ENCODE peak calls at places on chromosomes 13 and 19, in six cellular contexts. K is NCI-H1436; M is H9; Q is lung microvascular endothelial cell; P is NCI-H2081; S is activated CD8-positive, alpha-beta memory T cell treated with anti-CD3 and anti-CD28 coated beads for 4 hours. B is an unnamed sample.

GRCh38 chr19:51107406-51108065 is 673 bp downstream of the CTU1 start:
- DNase-seq in K (no peak), M (peak), Q (peak), P (no peak), S (no peak), B (no peak)

GRCh38 chr13:46552888-46553520 is at the start of gene LRCH1:
- DNase-seq in K (peak), M (peak), Q (peak), P (peak), S (peak), B (peak)

GRCh38 chr13:42832341-42833153 is 51.2 kb downstream of the FAM216B start:
- DNase-seq in K (no peak), M (no peak), Q (peak), P (no peak), S (no peak), B (peak)

GRCh38 chr19:54473071-54473941 is at the start of gene CDC42EP5:
- DNase-seq in K (no peak), M (peak), Q (peak), P (no peak), S (no peak), B (peak)

GRCh38 chr19:49809155-49809986 is 3.7 kb downstream of the FUZ start:
- DNase-seq in K (no peak), M (peak), Q (no peak), P (peak), S (no peak), B (no peak)

GRCh38 chr19:7142771-7143170 is 73.3 kb downstream of the ZNF557 start:
- DNase-seq in K (no peak), M (no peak), Q (no peak), P (no peak), S (no peak), B (no peak)

GRCh38 chr13:39881887-39882286 is 226.4 kb downstream of the COG6 start:
- DNase-seq in K (no peak), M (no peak), Q (peak), P (no peak), S (no peak), B (no peak)

GRCh38 chr19:40774916-40775631 is at the start of gene MIA:
- DNase-seq in K (no peak), M (no peak), Q (no peak), P (no peak), S (no peak), B (no peak)

GRCh38 chr13:21637296-21637695 is 33.3 kb upstream of the MICU2 start:
- DNase-seq in K (peak), M (no peak), Q (peak), P (peak), S (no peak), B (peak)

GRCh38 chr19:16016226-16017137 is 59.8 kb upstream of the TPM4 start:
- DNase-seq in K (no peak), M (no peak), Q (no peak), P (no peak), S (no peak), B (no peak)

GRCh38 chr13:50127017-50127725 is 111.9 kb downstream of the KCNRG start:
- DNase-seq in K (no peak), M (peak), Q (peak), P (no peak), S (peak), B (no peak)

GRCh38 chr13:60121288-60121687 is 42.4 kb downstream of the DIAPH3 start:
- DNase-seq in K (no peak), M (no peak), Q (no peak), P (no peak), S (no peak), B (no peak)

GRCh38 chr13:24784319-24784718 is 20.4 kb downstream of the RNF17 start:
- DNase-seq in K (no peak), M (no peak), Q (no peak), P (no peak), S (no peak), B (no peak)

GRCh38 chr13:106061781-106062180 is 473.7 kb downstream of the EFNB2 start:
- DNase-seq in K (no peak), M (no peak), Q (no peak), P (no peak), S (no peak), B (no peak)

GRCh38 chr19:6738726-6739389 is 622 bp upstream of the TRIP10 start:
- DNase-seq in K (no peak), M (no peak), Q (peak), P (no peak), S (no peak), B (peak)

GRCh38 chr19:23346696-23347095 is 48.6 kb downstream of the ZNF91 start:
- DNase-seq in K (no peak), M (no peak), Q (no peak), P (no peak), S (no peak), B (no peak)

GRCh38 chr19:53192771-53193533 is at the start of gene ZNF665:
- DNase-seq in K (peak), M (peak), Q (peak), P (peak), S (peak), B (peak)

GRCh38 chr13:27487776-27488175 is 37.4 kb upstream of the MTIF3 start:
- DNase-seq in K (no peak), M (no peak), Q (no peak), P (no peak), S (no peak), B (no peak)

GRCh38 chr13:23851106-23851505 is 38.1 kb downstream of the MIPEP start:
- DNase-seq in K (no peak), M (no peak), Q (peak), P (no peak), S (no peak), B (no peak)